ENCODE peak calls at places on chromosomes 7 and 10, in nine cellular contexts. J, P, M, U, X, S, O, Z and T are unnamed samples.

GRCh38 chr10:48658243-48658888 is 26.3 kb upstream of the WDFY4 start:
- DNase-seq in Z (no peak), O (peak), M (peak), S (peak), P (peak), J (peak), U (peak), X (peak), T (peak)

GRCh38 chr10:8463853-8464252 is 409.4 kb downstream of the GATA3 start:
- DNase-seq in U (no peak), P (no peak), X (no peak), O (no peak), M (no peak), S (no peak), J (no peak), Z (no peak), T (no peak)

GRCh38 chr7:132030161-132030568 is 473.7 kb upstream of the PODXL start:
- DNase-seq in M (peak), P (peak), Z (peak), J (no peak), U (no peak), X (no peak), S (no peak), O (no peak), T (no peak)

GRCh38 chr10:30029890-30030261 is 29.5 kb downstream of the JCAD start:
- DNase-seq in M (no peak), X (no peak), P (peak), Z (no peak), O (no peak), U (no peak), S (no peak), J (no peak), T (no peak)

GRCh38 chr10:78069151-78069550 is 35.5 kb downstream of the RPS24 start:
- DNase-seq in M (no peak), U (no peak), S (no peak), J (no peak), P (no peak), X (no peak), O (no peak), Z (no peak), T (no peak)

GRCh38 chr7:112995091-112995824 is 91.4 kb downstream of the GPR85 start:
- DNase-seq in X (no peak), Z (no peak), J (no peak), M (peak), S (peak), O (no peak), P (peak), U (no peak), T (no peak)

GRCh38 chr10:98186681-98187080 is 52.2 kb downstream of the R3HCC1L start:
- DNase-seq in M (no peak), P (peak), U (no peak), Z (no peak), O (no peak), S (peak), J (no peak), X (no peak), T (no peak)

GRCh38 chr10:128178319-128178937 is 52.2 kb upstream of the MKI67 start:
- DNase-seq in U (peak), S (no peak), X (peak), M (peak), O (peak), P (peak), J (peak), Z (no peak), T (no peak)

GRCh38 chr7:37675739-37676138 is 7.8 kb upstream of the GPR141 start:
- DNase-seq in O (no peak), P (no peak), X (no peak), J (no peak), S (no peak), M (no peak), Z (no peak), U (no peak), T (no peak)

GRCh38 chr7:12716722-12717121 is 29.3 kb downstream of the ARL4A start:
- DNase-seq in M (no peak), Z (no peak), P (no peak), U (no peak), O (peak), X (no peak), S (no peak), J (no peak), T (no peak)

GRCh38 chr10:17094844-17095243 is 34.8 kb downstream of the CUBN start:
- DNase-seq in P (no peak), Z (no peak), M (no peak), J (no peak), O (no peak), S (no peak), U (no peak), X (no peak), T (no peak)

GRCh38 chr10:812787-813186 is 118.7 kb downstream of the LARP4B start:
- DNase-seq in J (no peak), Z (no peak), M (no peak), P (no peak), O (no peak), X (no peak), S (no peak), U (no peak), T (no peak)

GRCh38 chr7:897771-898376 is 21.5 kb downstream of the GET4 start:
- DNase-seq in Z (no peak), P (peak), O (no peak), M (peak), U (no peak), S (no peak), X (no peak), J (no peak), T (no peak)

GRCh38 chr10:73956476-73957338 is 41.2 kb upstream of the VCL start:
- DNase-seq in X (no peak), S (peak), O (no peak), P (peak), U (peak), J (no peak), M (peak), Z (no peak), T (peak)

GRCh38 chr10:73480158-73480557 is 15.7 kb downstream of the PPP3CB start:
- DNase-seq in O (no peak), J (no peak), Z (no peak), M (peak), U (no peak), X (no peak), S (peak), P (peak), T (no peak)

GRCh38 chr7:118304100-118304499 is 79.6 kb downstream of the ANKRD7 start:
- DNase-seq in J (no peak), S (no peak), O (no peak), X (no peak), P (no peak), U (no peak), Z (no peak), M (no peak), T (no peak)

GRCh38 chr7:25950488-25951413 is 201.2 kb upstream of the NFE2L3 start:
- DNase-seq in O (peak), J (peak), U (peak), S (no peak), Z (peak), P (peak), M (peak), X (peak), T (peak)

GRCh38 chr7:98733036-98733435 is 116.0 kb downstream of the NPTX2 start:
- DNase-seq in Z (no peak), X (peak), J (peak), S (peak), O (peak), M (peak), U (peak), P (peak), T (peak)

GRCh38 chr10:125000366-125001312 is 58.7 kb downstream of the ZRANB1 start:
- DNase-seq in P (no peak), J (no peak), Z (peak), S (no peak), O (peak), U (no peak), X (no peak), M (no peak), T (no peak)

GRCh38 chr7:151804756-151805503 is 72.0 kb downstream of the PRKAG2 start:
- DNase-seq in X (no peak), O (no peak), U (no peak), P (no peak), J (no peak), M (no peak), Z (no peak), S (no peak), T (no peak)

GRCh38 chr10:69318087-69318996 is 40.0 kb downstream of the HK1 start:
- DNase-seq in M (peak), P (peak), O (peak), X (peak), J (peak), Z (peak), U (peak), S (peak), T (peak)

GRCh38 chr7:72235351-72235750 is 176.8 kb downstream of the CALN1 start:
- DNase-seq in Z (no peak), O (no peak), S (no peak), M (no peak), X (no peak), J (no peak), U (no peak), P (no peak), T (no peak)

GRCh38 chr7:4233146-4233545 is 448.9 kb upstream of the FOXK1 start:
- DNase-seq in S (no peak), M (no peak), X (no peak), Z (no peak), J (no peak), O (no peak), U (no peak), P (no peak), T (no peak)

GRCh38 chr7:41720046-41720445 is 17.2 kb upstream of the INHBA start:
- DNase-seq in O (no peak), U (no peak), M (no peak), Z (no peak), X (no peak), P (no peak), J (no peak), S (no peak), T (no peak)

GRCh38 chr10:32795598-32796183 is 162.3 kb downstream of the ITGB1 start:
- DNase-seq in S (peak), J (no peak), M (peak), U (no peak), X (peak), Z (no peak), O (no peak), P (peak), T (peak)

GRCh38 chr7:47371733-47372368 is 210.1 kb downstream of the TNS3 start:
- DNase-seq in S (no peak), Z (no peak), U (no peak), J (no peak), P (peak), M (peak), X (peak), O (no peak), T (no peak)

GRCh38 chr7:81618400-81619014 is 151.3 kb downstream of the HGF start:
- DNase-seq in M (peak), O (no peak), P (peak), S (peak), J (no peak), Z (no peak), X (peak), U (no peak), T (no peak)

GRCh38 chr7:7761340-7761973 is 43.0 kb upstream of the RPA3 start:
- DNase-seq in P (peak), M (peak), U (no peak), Z (no peak), S (peak), X (peak), J (no peak), O (no peak), T (peak)

GRCh38 chr7:3979956-3980643 is 679.0 kb downstream of the SDK1 start:
- DNase-seq in O (no peak), Z (no peak), M (peak), S (no peak), J (no peak), P (no peak), U (no peak), X (no peak), T (no peak)

GRCh38 chr7:31370610-31371009 is 30.1 kb upstream of the NEUROD6 start:
- DNase-seq in O (no peak), S (no peak), Z (no peak), M (no peak), U (no peak), J (no peak), X (no peak), P (peak), T (no peak)